ENCODE peak calls at places on chromosomes 16 and 17, in ten cellular contexts. O is HL-60; G is CD8-positive, alpha-beta T cell; J is MM.1S; X is brain microvascular endothelial cell; S is adrenal gland; D is BJ; E is OCI-LY7; Q is IMR-90; M is A549. Z is an unnamed sample.

GRCh38 chr16:56336071-56336688 is 89.2 kb downstream of the AMFR start:
- DNase-seq in M (no peak), Q (no peak), J (no peak), S (no peak), O (no peak), D (no peak), G (no peak), X (no peak), E (no peak), Z (no peak)

GRCh38 chr16:27708651-27709050 is 158.7 kb downstream of the KATNIP start:
- DNase-seq in J (no peak), E (no peak), O (no peak), M (no peak), G (no peak), Q (no peak), S (no peak), D (no peak), X (no peak), Z (no peak)

GRCh38 chr16:82660078-82660645 is 33.4 kb downstream of the CDH13 start:
- DNase-seq in D (no peak), Q (peak), G (peak), E (no peak), M (no peak), J (no peak), O (no peak), X (peak), S (no peak), Z (no peak)

GRCh38 chr16:55508941-55509920 is at the start of gene LPCAT2:
- DNase-seq in J (peak), S (peak), E (no peak), M (peak), Q (peak), X (peak), G (no peak), D (peak), O (peak), Z (no peak)

GRCh38 chr17:80455328-80455710 is 21.1 kb downstream of the NPTX1 start:
- DNase-seq in S (peak), X (peak), Q (peak), D (no peak), O (no peak), J (peak), M (no peak), E (peak), G (no peak), Z (peak)

GRCh38 chr17:66493283-66494019 is 191.0 kb downstream of the PRKCA start:
- DNase-seq in G (no peak), Q (peak), M (peak), S (no peak), O (peak), X (peak), E (no peak), D (no peak), J (no peak), Z (no peak)

GRCh38 chr16:70483426-70483825 is 29.0 kb downstream of the FCSK start:
- DNase-seq in G (no peak), X (no peak), O (no peak), Q (no peak), E (peak), J (no peak), M (no peak), D (no peak), S (no peak), Z (peak)

GRCh38 chr17:4530799-4531730 is 24.1 kb downstream of the MYBBP1A start:
- DNase-seq in M (no peak), Q (no peak), D (no peak), J (no peak), X (no peak), S (no peak), G (no peak), O (no peak), E (no peak), Z (no peak)

GRCh38 chr17:48626470-48627241 is 498 bp upstream of the HOXB9 start:
- DNase-seq in O (no peak), D (no peak), M (peak), E (no peak), J (no peak), S (no peak), Q (peak), G (peak), X (no peak), Z (no peak)

GRCh38 chr16:9992441-9992840 is 189.8 kb downstream of the GRIN2A start:
- DNase-seq in S (no peak), O (no peak), M (no peak), E (no peak), D (no peak), J (no peak), X (no peak), G (no peak), Q (no peak), Z (no peak)

GRCh38 chr16:75620326-75621169 is 2.5 kb downstream of the ADAT1 start:
- DNase-seq in S (no peak), D (no peak), Q (no peak), E (no peak), O (no peak), X (no peak), M (no peak), J (no peak), G (peak), Z (no peak)

GRCh38 chr17:73827627-73828241 is 183.5 kb upstream of the SDK2 start:
- DNase-seq in S (no peak), O (no peak), D (no peak), Q (no peak), X (no peak), E (no peak), G (no peak), J (no peak), M (peak), Z (no peak)

GRCh38 chr17:74283371-74283673 is 9.3 kb downstream of the DNAI2 start:
- DNase-seq in J (no peak), G (no peak), M (no peak), Q (no peak), S (no peak), E (no peak), X (no peak), D (no peak), O (no peak), Z (no peak)

GRCh38 chr17:50079334-50080095 is 15.6 kb upstream of the PDK2 start:
- DNase-seq in S (peak), Q (no peak), G (no peak), J (no peak), O (peak), X (no peak), E (peak), M (peak), D (no peak), Z (no peak)

GRCh38 chr17:79824234-79824633 is 15.0 kb downstream of the CBX4 start:
- DNase-seq in Q (no peak), E (no peak), J (no peak), O (no peak), M (no peak), G (no peak), S (no peak), D (no peak), X (no peak), Z (no peak)

GRCh38 chr17:53722407-53722806 is 100.3 kb upstream of the KIF2B start:
- DNase-seq in Q (peak), D (peak), G (no peak), S (no peak), M (peak), J (no peak), X (peak), O (no peak), E (no peak), Z (no peak)

GRCh38 chr17:66230918-66231543 is 1.8 kb upstream of the APOH start:
- DNase-seq in O (no peak), Q (no peak), G (no peak), E (no peak), X (no peak), M (peak), S (no peak), D (no peak), J (no peak), Z (no peak)

DNA sequence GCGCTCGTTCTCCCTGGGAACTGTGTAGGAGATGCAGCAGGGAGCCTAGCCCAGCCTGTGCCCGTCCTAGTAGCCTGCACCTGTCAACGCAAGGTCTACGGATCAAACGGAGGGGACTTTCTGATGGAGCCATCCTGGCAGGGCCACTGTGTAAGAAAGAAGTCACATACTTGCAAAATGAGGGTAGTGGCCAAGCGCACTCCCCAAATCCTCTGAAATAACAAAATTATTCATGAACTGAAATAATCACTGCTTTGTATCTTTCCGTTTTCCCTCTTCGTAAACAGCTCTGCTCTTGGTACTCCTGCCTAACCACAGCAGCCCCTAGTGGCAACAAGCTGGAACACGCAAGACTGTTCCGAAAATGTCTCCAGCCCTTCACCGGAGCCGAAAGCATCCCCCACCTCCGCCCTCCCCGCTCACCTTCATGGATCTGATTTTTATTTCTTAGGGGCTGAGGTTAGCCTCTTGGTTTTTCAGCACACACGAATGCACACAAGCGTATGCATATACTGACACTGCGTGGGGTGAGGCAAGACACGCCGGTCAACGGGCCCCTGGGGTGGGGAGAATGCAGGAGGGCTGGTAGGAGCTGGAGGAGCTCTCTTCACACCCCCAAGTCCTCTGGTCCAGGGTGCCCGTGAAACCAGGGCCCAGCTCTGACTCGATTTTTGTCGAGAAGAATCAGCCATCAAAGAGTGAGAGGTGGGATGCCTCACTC is 100.8 kb downstream of the ABCC12 start:
- DNase-seq in M (peak), D (no peak), O (peak), G (no peak), J (peak), Q (peak), E (peak), X (peak), S (peak), Z (peak)
- H3K4me3 ChIP-seq in M (no peak), D (no peak), O (no peak), G (no peak), J (peak), Q (no peak), E (no peak), X (peak), S (peak), Z (no peak)

GRCh38 chr16:71808593-71809449 is at the start of gene AP1G1:
- DNase-seq in M (peak), X (peak), J (peak), Q (peak), E (peak), D (peak), G (peak), O (peak), S (peak), Z (peak)
- TF ChIP-seq CTCF in M (no peak), X (no peak), J (no peak), Q (no peak), E (no peak), D (no peak), G (no peak), O (no peak), S (no peak), Z (no peak)

DNA sequence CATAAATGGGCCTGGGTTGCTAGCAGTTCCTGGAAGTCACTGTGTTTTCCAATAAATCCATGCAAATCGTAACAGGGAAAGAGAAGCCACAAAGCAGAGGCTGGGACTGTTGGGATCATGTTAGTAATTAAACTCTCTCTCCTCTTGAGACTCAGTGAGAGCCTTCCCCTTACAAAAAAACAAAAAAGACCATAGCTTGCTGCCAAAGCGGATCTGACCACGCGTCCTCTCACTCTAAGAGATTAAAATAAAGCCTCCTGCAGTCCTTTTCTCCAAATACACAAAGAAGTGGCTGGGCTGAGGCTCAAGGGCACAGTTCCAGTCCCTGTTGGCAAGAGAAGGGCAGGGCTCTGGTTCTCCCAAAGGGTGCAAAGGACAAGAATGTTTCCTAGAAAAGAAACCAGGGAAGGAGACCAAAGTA is 38.5 kb downstream of the PIGL start:
- DNase-seq in G (no peak), O (no peak), X (no peak), J (no peak), E (no peak), S (peak), M (no peak), Q (peak), D (no peak), Z (no peak)
- H3K4me3 ChIP-seq in G (no peak), O (no peak), X (no peak), J (no peak), E (no peak), S (peak), M (no peak), Q (peak), D (no peak), Z (no peak)

GRCh38 chr17:77636835-77637806 is 321.4 kb upstream of the TNRC6C start:
- DNase-seq in M (no peak), E (no peak), G (no peak), J (no peak), D (no peak), X (no peak), Q (no peak), S (no peak), O (no peak), Z (no peak)

GRCh38 chr17:77632619-77633018 is 325.9 kb upstream of the TNRC6C start:
- DNase-seq in E (no peak), G (no peak), D (no peak), S (no peak), M (no peak), J (no peak), Q (no peak), O (no peak), X (no peak), Z (no peak)

GRCh38 chr17:77635176-77635575 is 323.3 kb upstream of the TNRC6C start:
- DNase-seq in S (no peak), E (no peak), J (no peak), O (no peak), X (no peak), D (no peak), G (no peak), Q (no peak), M (no peak), Z (no peak)

GRCh38 chr17:77637807-77638182 is 320.7 kb upstream of the TNRC6C start:
- DNase-seq in G (no peak), M (no peak), S (no peak), O (no peak), X (no peak), D (no peak), J (no peak), Q (no peak), E (no peak), Z (no peak)

DNA sequence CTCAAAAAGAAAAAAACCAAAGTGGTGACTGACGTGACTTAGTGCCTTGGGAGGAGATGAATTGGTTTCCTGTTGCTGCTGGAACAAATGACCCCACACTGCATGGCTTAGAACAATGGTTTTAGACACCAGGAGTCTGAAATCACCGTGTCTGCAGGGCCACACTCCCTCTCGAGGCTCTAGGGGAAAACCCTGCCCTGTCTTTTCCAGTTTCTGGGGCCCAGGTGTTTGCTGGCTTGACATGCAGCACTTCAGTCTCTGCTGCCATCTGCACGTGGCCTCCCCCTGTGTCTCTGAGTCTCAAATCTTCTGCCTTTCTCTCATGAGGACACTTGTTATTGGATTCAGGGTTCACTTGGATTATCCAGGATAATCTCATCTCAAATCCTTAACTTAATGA is 323.8 kb upstream of the TNRC6C start:
- DNase-seq in M (no peak), Q (no peak), S (no peak), X (no peak), J (peak), O (no peak), D (no peak), E (peak), G (no peak), Z (peak)
- TF ChIP-seq CTCF in M (no peak), Q (no peak), S (no peak), X (no peak), J (peak), O (no peak), D (no peak), E (no peak), G (no peak), Z (no peak)

GRCh38 chr16:62036807-62037135 is 533 bp upstream of the CDH8 start:
- DNase-seq in G (no peak), D (no peak), J (no peak), S (no peak), M (no peak), O (no peak), X (no peak), E (no peak), Q (no peak), Z (no peak)
- H3K4me3 ChIP-seq in G (no peak), D (no peak), J (no peak), S (no peak), M (no peak), O (no peak), X (peak), E (no peak), Q (no peak), Z (no peak)

DNA sequence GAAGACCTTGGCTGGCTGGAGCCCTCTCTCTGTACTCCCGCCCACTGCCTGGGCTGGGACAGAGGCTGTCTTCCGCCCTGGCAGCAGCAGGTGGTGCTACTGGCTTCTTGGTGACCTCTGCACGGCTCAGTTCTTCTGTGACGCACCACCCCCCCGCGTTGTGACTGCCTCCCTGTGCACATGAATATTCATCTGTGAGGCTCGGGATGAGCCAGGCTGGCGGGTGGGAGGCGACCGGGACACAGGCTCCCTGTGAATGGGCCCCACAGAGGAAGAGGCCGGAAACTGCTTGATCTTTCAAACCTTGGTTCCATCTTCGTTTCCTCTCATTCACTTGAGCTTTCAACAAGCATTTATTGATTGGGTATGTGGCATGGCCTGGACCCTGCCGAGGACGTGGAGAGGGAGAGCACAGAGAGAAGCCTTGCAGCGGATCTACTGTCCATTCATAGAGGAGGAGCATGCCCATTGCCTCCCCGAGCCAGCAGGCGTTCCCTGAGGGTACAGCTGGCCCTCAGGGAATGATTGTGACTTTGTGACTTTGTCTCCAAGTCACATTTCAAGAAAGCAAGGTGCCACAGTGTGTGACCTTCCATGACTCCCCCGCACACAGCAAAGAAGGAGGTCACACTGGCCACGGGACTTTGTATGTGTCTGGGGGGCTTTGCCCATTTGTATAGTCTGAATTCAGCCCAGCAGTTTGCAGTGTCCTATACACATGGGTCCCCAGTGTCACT is 45.0 kb downstream of the B9D1 start:
- DNase-seq in S (peak), E (peak), J (peak), D (no peak), M (peak), O (peak), Q (peak), G (no peak), X (peak), Z (peak)
- TF ChIP-seq CTCF in S (peak), E (peak), J (peak), D (peak), M (peak), O (no peak), Q (peak), G (no peak), X (peak), Z (peak)

GRCh38 chr17:68052810-68053209 is 17.3 kb downstream of the KPNA2 start:
- DNase-seq in D (no peak), O (no peak), S (no peak), G (no peak), Q (no peak), J (no peak), M (no peak), E (no peak), X (no peak), Z (no peak)

GRCh38 chr17:68048996-68049395 is 13.5 kb downstream of the KPNA2 start:
- DNase-seq in S (no peak), E (peak), O (no peak), Q (no peak), D (no peak), J (no peak), M (peak), X (no peak), G (no peak), Z (no peak)

GRCh38 chr17:68047153-68047846 is 11.8 kb downstream of the KPNA2 start:
- DNase-seq in S (no peak), D (no peak), O (no peak), X (no peak), M (no peak), G (no peak), J (no peak), Q (no peak), E (no peak), Z (no peak)
- H3K4me3 ChIP-seq in S (no peak), D (no peak), O (no peak), X (no peak), M (no peak), G (no peak), J (no peak), Q (no peak), E (no peak), Z (no peak)

Z was measured in GM12864.